ENCODE peak calls at places on chromosomes 16 and 17, in seven cellular contexts. One of them, this sample, is unnamed.

GRCh38 chr16:89624775-89625761 is 11.6 kb downstream of the DPEP1 start:
- DNase-seq in adrenal gland: no peak
- DNase-seq in neural progenitor cell: no peak
- DNase-seq in testis: no peak
- DNase-seq in mucosa of descending colon: no peak
- DNase-seq in uterus: no peak
- DNase-seq in nephron progenitor cell: no peak
- DNase-seq in this sample: no peak

GRCh38 chr17:73196500-73196899 is 3.6 kb downstream of the COG1 start:
- DNase-seq in adrenal gland: no peak
- DNase-seq in neural progenitor cell: peak; percentile 68
- DNase-seq in testis: peak; percentile 34
- DNase-seq in mucosa of descending colon: peak; percentile 77
- DNase-seq in uterus: no peak
- DNase-seq in nephron progenitor cell: peak; percentile 33
- DNase-seq in this sample: peak; percentile 46

GRCh38 chr16:35298460-35299243 is 1839.2 kb downstream of the TP53TG3F start:
- DNase-seq in adrenal gland: no peak
- DNase-seq in neural progenitor cell: no peak
- DNase-seq in testis: no peak
- DNase-seq in mucosa of descending colon: no peak
- DNase-seq in uterus: no peak
- DNase-seq in nephron progenitor cell: no peak
- DNase-seq in this sample: no peak

GRCh38 chr17:15279011-15279477 is 13.9 kb upstream of the PMP22 start:
- DNase-seq in adrenal gland: no peak
- DNase-seq in neural progenitor cell: no peak
- DNase-seq in testis: no peak
- DNase-seq in mucosa of descending colon: no peak
- DNase-seq in uterus: no peak
- DNase-seq in nephron progenitor cell: no peak
- DNase-seq in this sample: no peak

GRCh38 chr16:2977440-2977839 is 2.8 kb downstream of the PKMYT1 start:
- DNase-seq in adrenal gland: no peak
- DNase-seq in neural progenitor cell: no peak
- DNase-seq in testis: no peak
- DNase-seq in mucosa of descending colon: peak; percentile 71
- DNase-seq in uterus: no peak
- DNase-seq in nephron progenitor cell: no peak
- DNase-seq in this sample: no peak

GRCh38 chr17:80989586-80989913 is 2.1 kb upstream of the CHMP6 start:
- DNase-seq in adrenal gland: no peak
- DNase-seq in neural progenitor cell: no peak
- DNase-seq in testis: no peak
- DNase-seq in mucosa of descending colon: no peak
- DNase-seq in uterus: no peak
- DNase-seq in nephron progenitor cell: no peak
- DNase-seq in this sample: no peak

GRCh38 chr16:75703341-75703740 is 2.1 kb upstream of the DUXB start:
- DNase-seq in adrenal gland: no peak
- DNase-seq in neural progenitor cell: no peak
- DNase-seq in testis: no peak
- DNase-seq in mucosa of descending colon: no peak
- DNase-seq in uterus: no peak
- DNase-seq in nephron progenitor cell: no peak
- DNase-seq in this sample: no peak

GRCh38 chr16:85376292-85377095 is 236.6 kb upstream of the GSE1 start:
- DNase-seq in adrenal gland: peak; percentile 61
- DNase-seq in neural progenitor cell: no peak
- DNase-seq in testis: peak; percentile 90
- DNase-seq in mucosa of descending colon: peak; percentile 70
- DNase-seq in uterus: no peak
- DNase-seq in nephron progenitor cell: no peak
- DNase-seq in this sample: no peak

GRCh38 chr16:27437946-27438345 is 36.0 kb downstream of the IL21R start:
- DNase-seq in adrenal gland: peak; percentile 2
- DNase-seq in neural progenitor cell: no peak
- DNase-seq in testis: no peak
- DNase-seq in mucosa of descending colon: no peak
- DNase-seq in uterus: no peak
- DNase-seq in nephron progenitor cell: no peak
- DNase-seq in this sample: no peak

GRCh38 chr16:1530883-1531637 is 2.4 kb upstream of the TMEM204 start:
- DNase-seq in adrenal gland: no peak
- DNase-seq in neural progenitor cell: no peak
- DNase-seq in testis: peak; percentile 63
- DNase-seq in mucosa of descending colon: no peak
- DNase-seq in uterus: peak; percentile 76
- DNase-seq in nephron progenitor cell: no peak
- DNase-seq in this sample: no peak

DNA sequence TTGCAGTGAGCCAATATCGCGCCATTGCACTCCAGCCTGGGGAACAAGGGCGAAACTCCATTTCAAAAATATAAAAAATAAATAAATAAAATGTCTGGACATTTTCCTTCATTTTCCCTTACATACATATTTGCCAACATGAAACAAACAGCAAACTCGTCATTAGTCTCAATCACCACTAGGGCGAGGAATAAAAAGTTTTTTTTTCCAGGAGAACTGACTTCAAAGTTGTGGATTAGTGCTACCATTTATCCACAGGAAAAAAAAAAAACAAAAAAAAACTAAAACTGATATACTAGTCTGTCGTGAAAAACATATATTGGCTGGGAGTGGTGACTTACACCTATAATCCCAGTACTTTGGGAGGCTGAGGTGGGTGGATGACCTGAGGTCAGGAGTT is 77.0 kb upstream of the MTMR4 start:
- DNase-seq in adrenal gland: no peak
- DNase-seq in neural progenitor cell: no peak
- DNase-seq in testis: no peak
- DNase-seq in mucosa of descending colon: no peak
- DNase-seq in uterus: no peak
- DNase-seq in nephron progenitor cell: no peak
- DNase-seq in this sample: no peak
- TF ChIP-seq CTCF in adrenal gland: no peak
- TF ChIP-seq CTCF in neural progenitor cell: peak; percentile 32
- TF ChIP-seq CTCF in testis: no peak
- TF ChIP-seq CTCF in mucosa of descending colon: no peak
- TF ChIP-seq CTCF in uterus: no peak
- TF ChIP-seq CTCF in nephron progenitor cell: peak; percentile 35
- TF ChIP-seq CTCF in this sample: peak; percentile 56

GRCh38 chr16:19911204-19911603 is 26.6 kb upstream of the GPRC5B start:
- DNase-seq in adrenal gland: no peak
- DNase-seq in neural progenitor cell: no peak
- DNase-seq in testis: no peak
- DNase-seq in mucosa of descending colon: no peak
- DNase-seq in uterus: no peak
- DNase-seq in nephron progenitor cell: no peak
- DNase-seq in this sample: no peak

GRCh38 chr16:19912445-19913305 is 28.0 kb upstream of the GPRC5B start:
- DNase-seq in adrenal gland: no peak
- DNase-seq in neural progenitor cell: no peak
- DNase-seq in testis: no peak
- DNase-seq in mucosa of descending colon: no peak
- DNase-seq in uterus: no peak
- DNase-seq in nephron progenitor cell: no peak
- DNase-seq in this sample: no peak

GRCh38 chr16:19913306-19913717 is 28.7 kb upstream of the GPRC5B start:
- DNase-seq in adrenal gland: no peak
- DNase-seq in neural progenitor cell: no peak
- DNase-seq in testis: no peak
- DNase-seq in mucosa of descending colon: no peak
- DNase-seq in uterus: no peak
- DNase-seq in nephron progenitor cell: no peak
- DNase-seq in this sample: no peak

GRCh38 chr16:19909750-19910322 is 25.2 kb upstream of the GPRC5B start:
- DNase-seq in adrenal gland: no peak
- DNase-seq in neural progenitor cell: no peak
- DNase-seq in testis: no peak
- DNase-seq in mucosa of descending colon: no peak
- DNase-seq in uterus: no peak
- DNase-seq in nephron progenitor cell: no peak
- DNase-seq in this sample: no peak

DNA sequence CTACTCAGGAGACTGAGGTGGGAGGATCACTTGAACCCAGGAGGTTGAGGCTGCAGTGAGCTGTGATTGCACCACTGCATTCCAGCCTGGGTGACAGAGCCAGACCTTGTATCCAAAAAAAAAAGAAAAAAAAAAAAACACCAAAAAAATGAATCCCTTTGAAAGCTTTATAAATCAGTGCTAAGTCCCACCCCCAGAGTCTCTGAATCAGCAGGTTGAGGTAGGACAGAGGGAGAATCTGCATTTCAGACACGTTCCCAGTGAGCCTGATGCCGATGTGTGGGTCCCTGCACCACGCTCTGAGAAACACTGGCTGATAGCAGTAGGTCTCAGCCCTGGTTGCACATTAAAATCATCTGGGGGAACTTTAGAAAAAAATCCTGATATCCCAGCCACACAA is 27.1 kb upstream of the GPRC5B start:
- DNase-seq in adrenal gland: no peak
- DNase-seq in neural progenitor cell: no peak
- DNase-seq in testis: no peak
- DNase-seq in mucosa of descending colon: no peak
- DNase-seq in uterus: no peak
- DNase-seq in nephron progenitor cell: no peak
- DNase-seq in this sample: no peak
- TF ChIP-seq CTCF in adrenal gland: no peak
- TF ChIP-seq CTCF in neural progenitor cell: no peak
- TF ChIP-seq CTCF in testis: no peak
- TF ChIP-seq CTCF in mucosa of descending colon: no peak
- TF ChIP-seq CTCF in uterus: no peak
- TF ChIP-seq CTCF in nephron progenitor cell: no peak
- TF ChIP-seq CTCF in this sample: no peak

DNA sequence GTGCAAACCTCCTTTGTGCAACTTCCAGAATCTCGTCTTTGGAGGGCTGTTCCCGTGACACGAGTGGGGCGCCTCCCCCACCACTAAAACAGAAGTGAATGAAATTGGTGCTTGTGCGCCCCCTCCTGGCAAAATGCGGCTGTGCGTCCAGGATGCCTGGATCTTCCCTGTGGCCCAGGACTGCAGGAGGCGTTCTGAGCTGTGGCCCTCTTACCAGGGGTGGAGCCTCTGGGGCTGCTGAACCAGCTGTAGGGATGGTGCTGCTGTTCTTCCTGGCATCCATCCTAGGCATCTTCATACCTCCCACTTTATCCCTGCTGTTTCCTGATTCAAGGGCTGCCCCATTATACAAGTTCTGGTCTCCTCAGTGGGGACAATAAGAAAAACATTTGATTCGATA is 18.5 kb upstream of the NAGLU start:
- DNase-seq in adrenal gland: peak; percentile 80
- DNase-seq in neural progenitor cell: peak; percentile 78
- DNase-seq in testis: peak; percentile 93
- DNase-seq in mucosa of descending colon: peak; percentile 95
- DNase-seq in uterus: peak; percentile 95
- DNase-seq in nephron progenitor cell: peak; percentile 83
- DNase-seq in this sample: peak; percentile 77
- TF ChIP-seq CTCF in adrenal gland: peak; percentile 84
- TF ChIP-seq CTCF in neural progenitor cell: peak; percentile 95
- TF ChIP-seq CTCF in testis: peak; percentile 97
- TF ChIP-seq CTCF in mucosa of descending colon: peak; percentile 96
- TF ChIP-seq CTCF in uterus: peak; percentile 93
- TF ChIP-seq CTCF in nephron progenitor cell: peak; percentile 83
- TF ChIP-seq CTCF in this sample: peak; percentile 89

DNA sequence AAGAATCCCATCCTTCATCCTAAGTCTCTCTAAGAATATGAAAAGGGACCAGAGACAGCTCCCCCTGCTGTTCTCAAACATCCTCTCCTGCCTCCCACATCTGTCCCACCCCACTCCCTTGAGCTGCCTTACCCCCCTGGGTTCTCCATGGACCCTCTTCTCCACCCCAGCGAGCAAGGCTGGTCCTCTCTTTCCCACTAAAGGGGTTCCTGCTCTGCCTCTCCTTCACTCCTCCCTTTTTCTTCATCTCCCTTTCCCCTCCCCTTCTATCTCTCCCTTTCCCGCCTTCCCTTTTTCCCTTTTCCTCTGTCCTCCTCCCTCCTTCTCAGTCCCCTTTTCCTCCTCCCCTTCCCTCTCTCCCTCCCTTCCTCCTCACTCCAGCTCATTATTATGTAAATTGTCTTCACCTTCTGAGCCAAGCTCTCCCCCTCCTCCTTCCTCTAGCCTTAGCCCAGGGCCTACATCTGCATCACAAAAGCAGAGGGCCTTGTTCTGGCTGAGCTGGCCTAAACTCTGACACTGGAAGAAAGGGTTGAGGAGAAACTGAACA is 90.0 kb downstream of the GNAO1 start:
- DNase-seq in adrenal gland: no peak
- DNase-seq in neural progenitor cell: peak; percentile 95
- DNase-seq in testis: no peak
- DNase-seq in mucosa of descending colon: no peak
- DNase-seq in uterus: no peak
- DNase-seq in nephron progenitor cell: no peak
- DNase-seq in this sample: no peak
- TF ChIP-seq CTCF in adrenal gland: peak; percentile 14
- TF ChIP-seq CTCF in neural progenitor cell: peak; percentile 62
- TF ChIP-seq CTCF in testis: no peak
- TF ChIP-seq CTCF in mucosa of descending colon: no peak
- TF ChIP-seq CTCF in uterus: no peak
- TF ChIP-seq CTCF in nephron progenitor cell: peak; percentile 22
- TF ChIP-seq CTCF in this sample: peak; percentile 15

GRCh38 chr17:79111097-79111496 is 36.5 kb downstream of the ENGASE start:
- DNase-seq in adrenal gland: no peak
- DNase-seq in neural progenitor cell: no peak
- DNase-seq in testis: no peak
- DNase-seq in mucosa of descending colon: no peak
- DNase-seq in uterus: no peak
- DNase-seq in nephron progenitor cell: no peak
- DNase-seq in this sample: no peak

GRCh38 chr17:79107499-79108231 is 33.0 kb downstream of the ENGASE start:
- DNase-seq in adrenal gland: no peak
- DNase-seq in neural progenitor cell: no peak
- DNase-seq in testis: no peak
- DNase-seq in mucosa of descending colon: no peak
- DNase-seq in uterus: no peak
- DNase-seq in nephron progenitor cell: no peak
- DNase-seq in this sample: no peak

GRCh38 chr17:79108232-79108850 is 33.7 kb downstream of the ENGASE start:
- DNase-seq in adrenal gland: no peak
- DNase-seq in neural progenitor cell: no peak
- DNase-seq in testis: no peak
- DNase-seq in mucosa of descending colon: no peak
- DNase-seq in uterus: no peak
- DNase-seq in nephron progenitor cell: no peak
- DNase-seq in this sample: no peak

GRCh38 chr17:79108870-79109269 is 34.2 kb downstream of the ENGASE start:
- DNase-seq in adrenal gland: no peak
- DNase-seq in neural progenitor cell: no peak
- DNase-seq in testis: no peak
- DNase-seq in mucosa of descending colon: no peak
- DNase-seq in uterus: no peak
- DNase-seq in nephron progenitor cell: no peak
- DNase-seq in this sample: no peak

GRCh38 chr17:79109584-79109983 is 35.0 kb downstream of the ENGASE start:
- DNase-seq in adrenal gland: no peak
- DNase-seq in neural progenitor cell: peak; percentile 69
- DNase-seq in testis: no peak
- DNase-seq in mucosa of descending colon: no peak
- DNase-seq in uterus: no peak
- DNase-seq in nephron progenitor cell: no peak
- DNase-seq in this sample: no peak
- TF ChIP-seq CTCF in adrenal gland: no peak
- TF ChIP-seq CTCF in neural progenitor cell: peak; percentile 62
- TF ChIP-seq CTCF in testis: no peak
- TF ChIP-seq CTCF in mucosa of descending colon: no peak
- TF ChIP-seq CTCF in uterus: no peak
- TF ChIP-seq CTCF in nephron progenitor cell: no peak
- TF ChIP-seq CTCF in this sample: no peak